ENCODE peak calls at places on chromosomes 12 and 14, in five cellular contexts. O, D, K, M and C are unnamed samples.

GRCh38 chr12:82176761-82177490 is 181.3 kb downstream of the CCDC59 start:
- DNase-seq in M (no peak), O (no peak), K (no peak), D (no peak), C (peak; percentile 12)

GRCh38 chr12:111754671-111755070 is 12.1 kb upstream of the ALDH2 start:
- DNase-seq in O (no peak), D (no peak), K (no peak), M (peak; percentile 66), C (no peak)

GRCh38 chr12:2354151-2354991 is 301.6 kb downstream of the CACNA1C start:
- DNase-seq in O (no peak), K (no peak), M (no peak), D (no peak), C (no peak)

GRCh38 chr14:75098682-75099081 is 28.2 kb downstream of the NEK9 start:
- DNase-seq in O (no peak), M (no peak), K (no peak), D (no peak), C (no peak)

GRCh38 chr12:114272071-114272470 is 133.9 kb downstream of the TBX5 start:
- DNase-seq in M (no peak), K (no peak), O (no peak), D (no peak), C (no peak)

GRCh38 chr12:119061208-119061796 is 80.0 kb downstream of the SRRM4 start:
- DNase-seq in M (peak; percentile 64), O (no peak), D (peak; percentile 19), K (no peak), C (no peak)

GRCh38 chr14:103923863-103924262 is 4.4 kb upstream of the TDRD9 start:
- DNase-seq in O (no peak), K (no peak), M (peak; percentile 52), D (no peak), C (no peak)

GRCh38 chr12:130463259-130463658 is 125.6 kb downstream of the PIWIL1 start:
- DNase-seq in D (no peak), O (no peak), M (no peak), K (no peak), C (no peak)

GRCh38 chr12:102874819-102875218 is 42.2 kb downstream of the PAH start:
- DNase-seq in D (no peak), O (no peak), K (no peak), M (no peak), C (no peak)

GRCh38 chr12:65878540-65878939 is 54.3 kb downstream of the HMGA2 start:
- DNase-seq in O (no peak), D (peak; percentile 49), K (no peak), M (no peak), C (no peak)
- TF ChIP-seq CTCF in O (peak; percentile 44), D (peak; percentile 42), K (peak; percentile 28), M (no peak), C (peak; percentile 51)

DNA sequence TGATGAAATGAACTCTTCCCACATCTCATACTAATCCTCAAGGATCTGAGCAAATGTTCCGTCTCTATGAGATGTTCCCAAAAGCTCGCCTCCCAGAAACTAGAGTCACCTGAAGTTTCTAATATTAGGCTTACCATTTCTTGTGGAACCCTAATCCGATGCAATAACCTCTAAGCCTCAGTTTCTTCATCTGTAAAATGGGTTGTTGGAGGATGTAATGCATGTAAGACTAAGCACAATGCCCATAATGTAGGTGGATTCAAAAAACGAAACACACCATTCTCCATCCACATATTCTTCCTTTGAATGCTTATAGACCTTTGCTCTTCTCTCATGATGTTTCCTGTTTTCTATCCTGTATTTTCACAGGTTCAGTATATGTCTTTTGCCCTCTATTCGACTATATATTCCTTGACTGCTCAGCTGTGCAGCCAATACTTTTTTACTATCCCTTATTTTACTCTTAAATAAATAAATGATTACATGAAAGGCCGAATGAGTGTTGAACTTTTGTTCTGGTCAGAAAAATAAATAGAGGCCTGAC is 307.3 kb upstream of the G2E3 start:
- DNase-seq in D (peak; percentile 53), O (no peak), M (no peak), K (no peak), C (no peak)
- TF ChIP-seq CTCF in D (no peak), O (no peak), M (no peak), K (no peak), C (no peak)

GRCh38 chr12:29769162-29769820 is 14.5 kb downstream of the TMTC1 start:
- DNase-seq in D (peak; percentile 96), O (peak; percentile 56), K (no peak), M (no peak), C (peak; percentile 57)
- TF ChIP-seq CTCF in D (no peak), O (no peak), K (no peak), M (no peak), C (no peak)

GRCh38 chr14:56248442-56248841 is 130.2 kb downstream of the PELI2 start:
- DNase-seq in D (no peak), K (no peak), O (no peak), M (no peak), C (no peak)

GRCh38 chr14:56244138-56244789 is 126.1 kb downstream of the PELI2 start:
- DNase-seq in D (peak; percentile 94), K (no peak), O (peak; percentile 74), M (no peak), C (peak; percentile 70)

GRCh38 chr14:56243110-56243509 is 124.9 kb downstream of the PELI2 start:
- DNase-seq in K (no peak), M (no peak), D (peak; percentile 29), O (no peak), C (no peak)

DNA sequence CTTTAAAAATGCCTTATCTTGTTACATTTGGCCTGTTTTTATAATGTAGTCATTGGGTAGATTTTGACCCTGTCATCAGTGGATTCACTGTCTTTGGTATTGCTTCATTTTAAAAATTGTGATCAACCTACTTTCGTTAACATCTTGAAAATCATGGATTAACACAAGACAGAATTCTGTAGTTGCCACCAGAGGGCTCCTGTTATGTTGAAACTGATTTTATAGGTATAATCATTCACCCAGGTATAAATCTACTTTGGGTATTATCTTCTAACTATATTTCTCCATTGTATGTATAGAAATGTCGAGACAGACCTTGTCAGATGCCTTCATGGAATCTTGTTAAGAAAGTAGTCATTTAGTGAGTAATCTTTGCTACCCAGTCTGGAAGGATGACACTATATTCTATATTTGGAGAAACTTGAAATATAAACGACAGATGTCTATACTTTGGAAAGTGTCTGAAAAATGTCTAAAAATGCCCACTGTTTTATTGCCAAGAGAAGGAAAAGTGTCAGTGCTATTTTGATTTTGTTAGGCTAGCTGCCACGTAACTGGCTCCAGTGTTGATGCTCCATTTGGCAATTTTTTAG is 129.4 kb downstream of the PELI2 start:
- DNase-seq in M (no peak), O (no peak), D (peak; percentile 56), K (no peak), C (no peak)
- TF ChIP-seq CTCF in M (peak; percentile 44), O (peak; percentile 35), D (peak; percentile 48), K (peak; percentile 49), C (peak; percentile 17)

DNA sequence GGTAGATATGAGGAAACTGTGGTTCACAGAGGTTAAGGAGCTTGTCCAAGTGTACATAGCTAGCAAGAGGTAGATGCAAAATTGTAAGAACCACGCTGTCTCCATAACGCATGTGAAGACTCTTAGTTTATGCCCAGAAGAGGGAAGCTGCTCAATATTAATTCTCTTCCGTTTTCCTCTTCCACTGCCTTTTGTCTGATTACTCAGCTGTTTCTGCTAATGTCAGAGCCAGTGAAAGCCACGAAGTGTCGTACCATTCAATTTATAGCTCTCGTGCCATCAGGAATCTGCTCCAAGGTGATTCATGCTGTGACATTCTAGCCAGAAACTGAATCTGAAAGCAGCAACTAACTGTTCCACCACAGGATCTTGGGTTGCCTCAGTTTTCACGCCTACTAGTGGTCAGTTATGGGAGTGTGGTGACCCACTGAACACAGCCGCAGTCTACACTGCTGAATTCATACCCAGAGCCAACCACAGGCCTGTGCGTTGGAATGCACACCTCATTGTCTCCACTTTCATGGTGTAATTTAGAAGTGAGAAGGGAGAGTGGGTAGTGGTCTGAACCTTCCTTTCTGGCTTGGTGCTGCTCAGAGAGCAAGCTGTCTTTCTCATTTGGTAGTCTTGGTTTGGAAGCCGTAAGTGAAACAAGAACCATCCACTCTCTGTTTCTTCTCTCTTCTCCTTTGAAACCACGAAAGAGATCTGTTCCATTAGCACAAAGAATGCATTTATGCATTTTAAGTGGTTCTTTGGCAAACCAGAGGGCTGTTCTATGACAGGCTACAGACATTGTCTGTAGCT is 74.2 kb upstream of the NAP1L1 start:
- DNase-seq in D (peak; percentile 64), K (peak; percentile 80), O (peak; percentile 65), M (no peak), C (peak; percentile 42)
- TF ChIP-seq CTCF in D (peak; percentile 67), K (peak; percentile 75), O (peak; percentile 83), M (peak; percentile 65), C (peak; percentile 65)

GRCh38 chr14:64636980-64637429 is 67.2 kb upstream of the PLEKHG3 start:
- DNase-seq in O (no peak), D (no peak), M (no peak), K (no peak), C (no peak)
- TF ChIP-seq CTCF in O (no peak), D (no peak), M (peak; percentile 31), K (no peak), C (no peak)

DNA sequence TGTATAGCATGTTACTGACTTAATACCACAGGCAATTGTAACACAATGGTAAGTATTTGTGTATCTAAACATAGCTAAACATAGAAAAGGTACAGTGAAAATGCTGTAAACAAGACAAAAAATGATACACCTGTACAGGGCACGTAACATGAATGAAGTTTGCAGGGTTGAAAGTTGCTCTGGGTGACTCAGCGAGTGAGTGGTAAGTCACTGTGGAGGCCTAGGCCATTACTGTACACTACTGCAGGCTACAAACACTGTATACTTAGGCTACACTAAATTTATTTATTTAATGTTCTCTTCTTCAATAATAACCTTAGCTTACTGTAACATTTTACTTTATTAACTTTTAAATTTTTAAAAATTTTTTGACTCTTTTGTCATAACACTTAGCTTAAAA is 158.4 kb downstream of the IPO8 start:
- DNase-seq in M (no peak), D (no peak), O (no peak), K (no peak), C (no peak)
- TF ChIP-seq CTCF in M (no peak), D (no peak), O (no peak), K (no peak), C (no peak)

GRCh38 chr12:98591209-98591608 is 2.3 kb upstream of the SLC25A3 start:
- DNase-seq in O (no peak), M (no peak), K (no peak), D (peak; percentile 28), C (no peak)
- TF ChIP-seq CTCF in O (no peak), M (no peak), K (no peak), D (no peak), C (no peak)